ENCODE peak calls at places on chromosomes 2 and 18, in eight cellular contexts. K is transverse colon, C is esophagus squamous epithelium, Q is right atrium auricular region, S is ovary, N is prostate gland, T is Karpas-422, A is tibial artery. I is an unnamed sample. For H3K4me1, the result is how much of the 10 kb centered on the place peaks cover.

GRCh38 chr2:137969418-137969765 is 5.1 kb downstream of the HNMT start:
- DNase-seq in T (no peak), C (no peak), N (no peak), K (no peak), S (no peak), A (no peak), Q (no peak), I (no peak)

GRCh38 chr2:207632575-207633492 is 7.6 kb upstream of the METTL21A start:
- DNase-seq in Q (no peak), A (no peak), S (no peak), T (no peak), N (no peak), C (no peak), K (no peak), I (no peak)

GRCh38 chr2:33412920-33413319 is 63.5 kb upstream of the RASGRP3 start:
- DNase-seq in S (no peak), C (no peak), Q (no peak), K (no peak), A (no peak), T (no peak), N (no peak), I (no peak)

GRCh38 chr2:152611458-152612231 is 105.6 kb downstream of the PRPF40A start:
- DNase-seq in K (peak), S (no peak), T (peak), Q (peak), N (no peak), A (peak), C (no peak), I (peak)

GRCh38 chr2:134348239-134348638 is 94.4 kb downstream of the MGAT5 start:
- DNase-seq in T (no peak), Q (no peak), C (no peak), N (no peak), K (no peak), A (no peak), S (no peak), I (no peak)

GRCh38 chr2:21431078-21431477 is 307.3 kb downstream of the TDRD15 start:
- DNase-seq in S (no peak), Q (no peak), K (no peak), C (no peak), T (no peak), A (no peak), N (no peak), I (peak)

GRCh38 chr2:162156149-162156548 is 4.1 kb upstream of the GCG start:
- DNase-seq in C (no peak), Q (no peak), A (no peak), S (no peak), N (no peak), T (no peak), K (no peak), I (no peak)

GRCh38 chr2:10487144-10488104 is 39.3 kb upstream of the ODC1 start:
- DNase-seq in N (no peak), K (no peak), S (no peak), T (no peak), Q (no peak), C (no peak), A (peak), I (no peak)

GRCh38 chr2:29323961-29324360 is 208.7 kb downstream of the CLIP4 start:
- DNase-seq in N (no peak), Q (no peak), S (no peak), C (no peak), A (no peak), T (no peak), K (no peak), I (no peak)

GRCh38 chr18:66136039-66136438 is 385.2 kb downstream of the CDH7 start:
- DNase-seq in T (no peak), A (no peak), N (no peak), K (no peak), Q (no peak), C (no peak), S (no peak), I (no peak)

DNA sequence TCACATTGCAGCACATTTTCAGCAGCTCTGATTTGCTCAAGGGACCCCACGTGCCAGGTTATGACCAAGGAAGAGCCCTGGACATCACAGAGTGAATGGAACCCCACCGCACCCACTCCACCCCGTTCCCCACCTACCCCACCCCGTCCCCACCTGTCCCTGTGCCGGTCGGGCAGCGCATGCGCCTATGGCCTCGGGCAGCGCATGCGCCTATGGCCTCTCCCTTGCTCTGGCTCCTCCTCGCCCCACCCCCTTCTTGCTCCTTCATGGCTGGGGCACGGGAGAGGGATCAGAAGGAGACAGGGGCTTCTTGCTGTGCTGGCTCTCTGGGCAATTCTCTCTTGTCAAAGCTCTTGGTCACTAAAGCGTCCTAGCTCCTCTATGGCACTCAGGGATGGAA is 371.8 kb upstream of the HS6ST1 start:
- DNase-seq in S (no peak), C (no peak), N (no peak), K (no peak), A (peak), Q (peak), T (no peak), I (no peak)
- H3K4me1 ChIP-seq in S (under half), C (under half), N (under half), K (under half), A (under half), Q (under half), T (under half), I (under half)

GRCh38 chr2:237515621-237516275 is 28.7 kb downstream of the MLPH start:
- DNase-seq in K (no peak), A (no peak), N (no peak), Q (no peak), S (no peak), T (no peak), C (no peak), I (no peak)

GRCh38 chr2:237512774-237513466 is 25.9 kb downstream of the MLPH start:
- DNase-seq in A (peak), C (no peak), N (peak), S (peak), Q (peak), T (peak), K (peak), I (peak)

GRCh38 chr2:237515166-237515565 is 28.1 kb downstream of the MLPH start:
- DNase-seq in Q (no peak), T (no peak), A (no peak), C (no peak), K (no peak), S (no peak), N (no peak), I (no peak)

GRCh38 chr2:237513693-237514092 is 26.6 kb downstream of the MLPH start:
- DNase-seq in C (no peak), Q (no peak), S (peak), N (no peak), A (no peak), K (no peak), T (no peak), I (no peak)

GRCh38 chr2:237514474-237515130 is 27.6 kb downstream of the MLPH start:
- DNase-seq in C (no peak), N (no peak), T (no peak), K (no peak), Q (no peak), A (no peak), S (no peak), I (no peak)
- H3K27ac ChIP-seq in C (no peak), N (peak), T (no peak), K (no peak), Q (peak), A (no peak), S (peak), I (peak)

DNA sequence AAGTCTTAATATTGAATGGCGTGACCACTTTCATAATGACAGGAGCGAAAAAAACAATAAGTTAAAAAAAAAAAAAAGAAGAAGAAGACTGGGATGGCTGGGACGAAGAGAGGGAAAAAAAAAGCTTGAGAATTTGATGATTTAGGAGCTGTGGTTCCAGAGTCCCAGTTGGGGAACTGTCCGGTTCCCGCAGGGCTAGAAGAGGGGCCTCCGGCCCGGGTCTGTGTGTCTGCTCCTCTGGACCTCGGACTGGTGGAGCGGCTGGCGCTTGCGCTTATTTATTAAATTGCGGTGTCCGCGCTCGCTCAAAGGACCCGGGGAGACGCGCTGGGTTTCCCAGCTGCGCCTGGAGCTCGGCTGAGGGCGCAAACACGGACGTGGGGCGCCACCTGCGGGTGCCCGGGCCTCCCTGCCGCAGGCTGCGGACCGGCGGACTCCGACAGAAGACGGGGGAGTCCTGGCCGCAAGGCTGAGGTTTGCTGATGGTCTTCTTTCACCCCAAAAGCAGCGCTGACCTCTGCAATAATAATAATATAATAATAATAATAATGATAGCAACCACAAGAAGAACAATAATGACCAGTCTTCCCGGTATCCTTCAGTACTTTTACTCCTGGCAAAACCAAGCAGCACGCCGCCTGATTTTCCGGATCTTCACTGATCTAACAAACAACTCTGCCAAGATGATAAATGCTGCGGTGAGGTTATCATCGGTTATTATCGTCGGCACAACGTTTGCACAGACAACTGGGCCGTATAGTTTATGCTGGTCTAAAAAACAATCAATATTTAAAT is at the start of gene CBLN2:
- DNase-seq in N (peak), A (no peak), S (peak), Q (no peak), K (peak), T (peak), C (no peak), I (peak)
- H3K4me3 ChIP-seq in N (peak), A (no peak), S (no peak), Q (no peak), K (peak), T (no peak), C (peak), I (peak)

GRCh38 chr2:160367887-160368286 is 125.7 kb downstream of the RBMS1 start:
- DNase-seq in N (peak), T (peak), K (peak), C (no peak), S (no peak), A (no peak), Q (no peak), I (no peak)
- H3K4me1 ChIP-seq in N (under half), T (under half), K (half or more), C (half or more), S (under half), A (half or more), Q (half or more), I (under half)

GRCh38 chr2:229798446-229799147 is 84.2 kb upstream of the DNER start:
- DNase-seq in A (no peak), N (no peak), Q (no peak), C (no peak), S (peak), T (no peak), K (no peak), I (peak)

GRCh38 chr2:229805559-229805958 is 91.2 kb upstream of the DNER start:
- DNase-seq in A (no peak), S (no peak), C (no peak), Q (no peak), N (no peak), T (no peak), K (no peak), I (no peak)

GRCh38 chr2:229802785-229803184 is 88.4 kb upstream of the DNER start:
- DNase-seq in K (no peak), T (no peak), S (no peak), C (no peak), N (no peak), Q (no peak), A (no peak), I (no peak)

GRCh38 chr2:229800997-229801754 is 86.8 kb upstream of the DNER start:
- DNase-seq in K (peak), Q (no peak), S (peak), N (peak), C (no peak), A (peak), T (peak), I (peak)
- H3K27ac ChIP-seq in K (no peak), Q (no peak), S (no peak), N (no peak), C (no peak), A (peak), T (peak), I (no peak)

DNA sequence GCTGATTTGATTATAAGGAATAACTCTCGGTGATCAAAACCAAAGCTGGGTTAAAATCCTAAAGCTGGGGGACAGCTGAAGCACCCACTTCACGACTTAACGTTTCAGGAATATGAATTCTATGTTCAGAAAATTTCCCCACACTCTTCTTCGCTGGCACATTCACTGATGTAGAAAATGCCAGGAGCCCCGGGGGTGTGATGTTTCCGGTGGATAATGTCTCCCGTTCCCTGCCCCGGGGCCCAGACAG is 191.4 kb upstream of the TCF4 start:
- DNase-seq in K (no peak), S (no peak), A (no peak), Q (peak), C (no peak), T (no peak), N (peak), I (peak)
- H3K4me3 ChIP-seq in K (peak), S (peak), A (peak), Q (peak), C (peak), T (no peak), N (peak), I (peak)